ENCODE peak calls at places on chromosome 1, in four cellular contexts. Y, X, W and F are unnamed samples.
A peak's percentile ranks its signal among the peaks of the same experiment; 100 is the strongest.

GRCh38 chr1:22402336-22403053 is 49.2 kb upstream of the ZBTB40 start:
- DNase-seq in X (no peak), W (no peak), Y (no peak), F (no peak)

GRCh38 chr1:65398083-65398482 is 22.4 kb upstream of the LEPR start:
- DNase-seq in X (no peak), W (no peak), Y (no peak), F (no peak)

GRCh38 chr1:23283660-23284602 is 60.2 kb downstream of the HNRNPR start:
- DNase-seq in X (no peak), W (no peak), Y (peak; percentile 67), F (no peak)

GRCh38 chr1:942411-942821 is 16.6 kb downstream of the NOC2L start:
- DNase-seq in Y (no peak), W (peak; percentile 71), X (no peak), F (no peak)

GRCh38 chr1:154705544-154705943 is 97.6 kb upstream of the ADAR start:
- DNase-seq in W (no peak), X (no peak), Y (no peak), F (no peak)

GRCh38 chr1:204003536-204003935 is 69.4 kb upstream of the SOX13 start:
- DNase-seq in W (no peak), Y (no peak), X (no peak), F (no peak)

GRCh38 chr1:41507836-41508235 is 23.4 kb upstream of the EDN2 start:
- DNase-seq in W (no peak), Y (no peak), X (no peak), F (no peak)

GRCh38 chr1:192399161-192399560 is 82.4 kb downstream of the RGS21 start:
- DNase-seq in W (peak; percentile 55), Y (no peak), X (no peak), F (no peak)

GRCh38 chr1:121443131-121443530 is 258.4 kb downstream of the SRGAP2C start:
- DNase-seq in Y (peak; percentile 7), W (no peak), X (no peak), F (no peak)

GRCh38 chr1:30704271-30704670 is 19.1 kb downstream of the MATN1 start:
- DNase-seq in Y (peak; percentile 7), X (no peak), W (no peak), F (no peak)

GRCh38 chr1:96541491-96541890 is 180.1 kb upstream of the PTBP2 start:
- DNase-seq in X (no peak), W (no peak), Y (no peak), F (no peak)

GRCh38 chr1:212235848-212236247 is 49.4 kb upstream of the PPP2R5A start:
- DNase-seq in W (no peak), Y (no peak), X (no peak), F (no peak)

GRCh38 chr1:68703921-68704354 is 207.1 kb upstream of the DEPDC1 start:
- DNase-seq in W (no peak), Y (no peak), X (no peak), F (no peak)

GRCh38 chr1:3858231-3858981 is 1.1 kb downstream of the DFFB start:
- DNase-seq in W (peak; percentile 34), Y (peak; percentile 36), X (peak; percentile 50), F (no peak)

GRCh38 chr1:25066731-25067520 is 136.8 kb upstream of the RUNX3 start:
- DNase-seq in X (no peak), Y (no peak), W (no peak), F (no peak)

GRCh38 chr1:43525995-43526394 is 4.7 kb upstream of the PTPRF start:
- DNase-seq in Y (peak; percentile 67), W (no peak), X (no peak), F (no peak)

GRCh38 chr1:12424150-12424549 is 193.9 kb downstream of the DHRS3 start:
- DNase-seq in X (no peak), W (no peak), Y (peak; percentile 80), F (no peak)

GRCh38 chr1:47805020-47805419 is 192.2 kb downstream of the TRABD2B start:
- DNase-seq in Y (no peak), X (no peak), W (no peak), F (no peak)

GRCh38 chr1:74652711-74653131 is 20.9 kb downstream of the ERICH3 start:
- DNase-seq in W (no peak), Y (peak; percentile 79), X (no peak), F (no peak)

GRCh38 chr1:246166841-246167240 is 340.2 kb downstream of the SMYD3 start:
- DNase-seq in Y (no peak), W (no peak), X (no peak), F (no peak)
- H3K27ac ChIP-seq in Y (no peak overlapping the region), W (no peak overlapping the region), X (no peak overlapping the region), F (no peak overlapping the region)

GRCh38 chr1:56450004-56450666 is 129.2 kb downstream of the PLPP3 start:
- DNase-seq in Y (no peak), X (no peak), W (peak; percentile 71), F (peak; percentile 39)
- H4K8ac ChIP-seq in Y (no peak overlapping the region), X (no peak overlapping the region), W (no peak overlapping the region), F (no peak overlapping the region)

GRCh38 chr1:16156848-16157495 is 1.1 kb upstream of the EPHA2 start:
- DNase-seq in Y (peak; percentile 71), X (no peak), W (peak; percentile 75), F (no peak)
- H3K27ac ChIP-seq in Y (no peak overlapping the region), X (no peak overlapping the region), W (no peak overlapping the region), F (no peak overlapping the region)

GRCh38 chr1:214923516-214923915 is 159.0 kb upstream of the KCNK2 start:
- DNase-seq in Y (no peak), W (no peak), X (no peak), F (no peak)
- H4K8ac ChIP-seq in Y (no peak overlapping the region), W (no peak overlapping the region), X (no peak overlapping the region), F (no peak overlapping the region)

GRCh38 chr1:226675720-226676357 is 63.2 kb downstream of the ITPKB start:
- DNase-seq in Y (no peak), X (no peak), W (no peak), F (no peak)
- H3K27ac ChIP-seq in Y (no peak overlapping the region), X (no peak overlapping the region), W (no peak overlapping the region), F (no peak overlapping the region)

GRCh38 chr1:184825571-184825970 is 70.9 kb upstream of the EDEM3 start:
- DNase-seq in X (no peak), W (no peak), Y (no peak), F (no peak)

GRCh38 chr1:184824716-184825323 is 70.2 kb upstream of the EDEM3 start:
- DNase-seq in W (no peak), X (no peak), Y (no peak), F (no peak)

GRCh38 chr1:184826001-184826400 is 71.3 kb upstream of the EDEM3 start:
- DNase-seq in W (no peak), X (no peak), Y (no peak), F (no peak)

GRCh38 chr1:184828369-184828717 is 73.7 kb upstream of the EDEM3 start:
- DNase-seq in Y (no peak), X (no peak), W (no peak), F (no peak)

DNA sequence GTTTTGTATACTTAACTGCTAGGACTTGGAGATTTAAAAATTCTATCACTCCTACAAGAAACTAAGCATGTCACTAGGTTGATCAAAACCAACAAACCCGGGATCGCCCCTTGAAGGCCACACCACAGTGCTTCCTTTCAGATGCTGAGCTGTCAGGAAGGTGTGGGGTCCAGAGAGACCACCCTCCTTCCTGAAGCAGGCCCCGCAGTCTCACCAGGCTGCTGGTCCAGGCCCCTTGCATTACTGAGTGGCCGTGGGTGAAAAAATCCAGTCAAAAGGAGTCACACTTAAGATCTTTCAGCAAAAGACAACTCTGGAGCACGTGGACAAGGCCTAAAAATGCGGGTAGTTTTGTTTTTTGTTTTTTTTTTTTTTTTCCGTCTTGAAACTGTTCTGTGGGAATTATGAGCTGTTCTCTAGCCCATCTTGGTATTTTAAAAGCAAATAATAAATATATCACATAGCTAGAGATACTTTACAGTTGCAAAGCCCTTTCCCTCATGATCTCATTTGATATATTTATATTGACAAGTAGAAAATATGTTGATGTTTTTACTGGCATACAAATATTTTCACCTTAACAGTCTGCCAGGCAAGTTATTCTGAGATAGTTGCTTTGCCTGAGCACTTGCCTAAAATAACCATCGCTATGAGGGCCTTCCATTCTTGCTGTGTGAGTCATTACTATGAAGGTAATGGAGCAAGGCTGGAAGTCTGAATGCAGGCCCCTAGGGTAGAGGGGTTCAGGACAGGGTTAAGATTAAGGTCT is 73.1 kb upstream of the EDEM3 start:
- DNase-seq in Y (peak; percentile 73), W (peak; percentile 86), X (no peak), F (peak; percentile 33)
- H4K8ac ChIP-seq in Y (no peak overlapping the region), W (no peak overlapping the region), X (no peak overlapping the region), F (no peak overlapping the region)

DNA sequence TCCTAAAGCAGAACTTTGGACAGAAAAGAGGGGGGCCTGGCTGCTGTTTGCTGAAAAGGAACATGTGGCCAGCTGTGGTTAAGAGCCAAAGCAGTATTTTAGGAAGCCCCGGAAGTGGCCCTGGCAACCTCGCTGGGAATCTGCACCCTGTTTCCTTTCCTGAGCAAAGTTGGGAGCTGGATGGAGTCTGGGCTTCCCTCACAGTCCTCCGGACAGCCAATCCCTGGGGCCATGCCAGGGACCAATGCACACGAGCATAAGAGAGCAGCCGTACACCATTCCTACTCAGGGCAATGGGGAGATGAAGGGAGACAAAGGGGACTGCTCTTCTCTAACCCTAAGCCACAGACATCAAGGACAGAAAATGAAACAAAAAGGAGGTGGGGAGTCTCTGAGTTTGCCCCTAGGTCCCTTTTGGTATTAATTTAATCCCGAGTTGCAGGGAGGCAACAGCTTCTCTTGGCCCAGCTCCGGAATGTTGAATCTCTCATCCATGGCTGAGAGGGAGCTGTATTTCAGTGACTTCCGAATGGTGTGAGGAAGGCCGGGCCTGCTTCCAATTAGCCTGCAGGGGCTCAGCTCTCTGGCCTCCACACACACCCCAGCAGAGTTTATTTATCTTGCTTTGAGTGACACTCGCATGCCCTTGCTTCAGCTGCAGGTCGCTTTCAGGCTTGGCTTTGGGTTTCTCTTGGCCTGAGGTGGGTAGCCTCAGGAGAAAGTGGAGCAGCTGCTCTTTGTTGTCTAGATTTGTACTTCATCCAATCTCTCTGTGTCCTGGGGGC is 154.0 kb downstream of the PLXNA2 start:
- DNase-seq in W (no peak), Y (peak; percentile 36), X (no peak), F (no peak)
- H3K27ac ChIP-seq in W (no peak overlapping the region), Y (no peak overlapping the region), X (no peak overlapping the region), F (no peak overlapping the region)